ENCODE peak calls at places on chromosomes 2 and 18, in eight cellular contexts. M, B, L, O, X, F, R and G are unnamed samples.

GRCh38 chr2:110204408-110205385 is at the start of gene NPHP1:
- DNase-seq in R (peak), L (peak), X (peak), F (peak), M (peak), B (peak), O (peak), G (peak)

GRCh38 chr2:147442766-147443165 is 402.1 kb upstream of the ACVR2A start:
- DNase-seq in O (peak), B (no peak), F (no peak), R (no peak), M (no peak), L (no peak), X (no peak), G (no peak)

GRCh38 chr2:188291142-188291616 is 495 bp upstream of the GULP1 start:
- DNase-seq in X (no peak), B (no peak), R (no peak), M (no peak), L (no peak), F (no peak), O (no peak), G (no peak)

GRCh38 chr2:168992026-168992425 is 39.1 kb downstream of the ABCB11 start:
- DNase-seq in B (no peak), F (no peak), M (no peak), X (no peak), R (no peak), O (no peak), L (no peak), G (no peak)

GRCh38 chr2:241811209-241811951 is 2.4 kb downstream of the NEU4 start:
- DNase-seq in X (no peak), B (no peak), M (no peak), R (no peak), O (peak), F (no peak), L (no peak), G (no peak)

GRCh38 chr18:79519751-79520472 is 124.2 kb downstream of the NFATC1 start:
- DNase-seq in L (no peak), R (no peak), O (no peak), B (peak), F (no peak), M (no peak), X (no peak), G (no peak)

GRCh38 chr2:144219979-144220378 is 299.9 kb downstream of the ZEB2 start:
- DNase-seq in M (no peak), R (no peak), O (peak), X (no peak), B (no peak), L (no peak), F (no peak), G (no peak)

GRCh38 chr2:128984066-128984465 is 665.4 kb upstream of the HS6ST1 start:
- DNase-seq in B (no peak), F (no peak), O (no peak), M (no peak), X (no peak), L (no peak), R (no peak), G (no peak)

GRCh38 chr2:239085201-239085992 is 237.5 kb downstream of the TWIST2 start:
- DNase-seq in O (no peak), B (no peak), R (no peak), X (no peak), L (no peak), M (no peak), F (no peak), G (no peak)

GRCh38 chr18:12014091-12014490 is 32.8 kb downstream of the IMPA2 start:
- DNase-seq in M (no peak), R (no peak), B (no peak), O (no peak), F (no peak), L (no peak), X (no peak), G (no peak)

GRCh38 chr2:119364798-119365197 is 1.8 kb downstream of the C2orf76 start:
- DNase-seq in L (no peak), X (no peak), M (no peak), O (no peak), F (no peak), R (no peak), B (no peak), G (no peak)

GRCh38 chr2:177688844-177689243 is 296.3 kb downstream of the AGPS start:
- DNase-seq in L (no peak), B (no peak), F (no peak), X (no peak), R (no peak), O (no peak), M (no peak), G (no peak)

GRCh38 chr2:204608261-204608660 is 63.0 kb downstream of the PARD3B start:
- DNase-seq in B (no peak), R (no peak), O (peak), M (no peak), F (no peak), L (no peak), X (no peak), G (no peak)

GRCh38 chr18:34633368-34633767 is 76.7 kb upstream of the DTNA start:
- DNase-seq in O (no peak), B (no peak), L (no peak), R (no peak), X (no peak), F (no peak), M (no peak), G (no peak)

GRCh38 chr2:49241991-49242390 is 87.7 kb upstream of the FSHR start:
- DNase-seq in R (no peak), F (no peak), O (no peak), M (no peak), B (no peak), L (no peak), X (no peak), G (no peak)

GRCh38 chr2:6909431-6910385 is 7.5 kb upstream of the RNF144A start:
- DNase-seq in F (no peak), X (no peak), O (no peak), B (no peak), M (no peak), L (peak), R (peak), G (no peak)

GRCh38 chr2:237884681-237885080 is 25.3 kb downstream of the RAMP1 start:
- DNase-seq in R (no peak), X (no peak), L (no peak), B (no peak), O (no peak), M (no peak), F (no peak), G (no peak)

GRCh38 chr18:51009071-51009470 is 20.9 kb upstream of the SMAD4 start:
- DNase-seq in B (no peak), R (no peak), M (no peak), F (no peak), X (no peak), L (no peak), O (no peak), G (no peak)

GRCh38 chr2:210169871-210170441 is 1.3 kb downstream of the KANSL1L start:
- DNase-seq in X (no peak), O (peak), B (no peak), L (peak), M (peak), F (no peak), R (no peak), G (no peak)

GRCh38 chr2:126886201-126886905 is 12.3 kb upstream of the TEX51 start:
- DNase-seq in X (peak), O (peak), B (no peak), F (peak), M (peak), L (peak), R (peak), G (peak)

GRCh38 chr2:98775146-98775988 is 44.4 kb upstream of the MGAT4A start:
- DNase-seq in F (no peak), R (no peak), L (no peak), O (no peak), X (no peak), B (no peak), M (no peak), G (no peak)

GRCh38 chr2:28981620-28982371 is 698 bp downstream of the TOGARAM2 start:
- DNase-seq in R (no peak), F (no peak), M (no peak), O (peak), L (no peak), X (no peak), B (no peak), G (no peak)

GRCh38 chr2:30769891-30770462 is 37.3 kb downstream of the CAPN13 start:
- DNase-seq in B (no peak), L (no peak), F (no peak), R (no peak), M (no peak), X (no peak), O (no peak), G (no peak)

GRCh38 chr2:147355706-147356105 is 489.1 kb upstream of the ACVR2A start:
- DNase-seq in B (no peak), F (no peak), R (no peak), M (no peak), L (no peak), X (no peak), O (no peak), G (no peak)

GRCh38 chr2:168699834-168700417 is 102.5 kb upstream of the NOSTRIN start:
- DNase-seq in B (no peak), X (no peak), F (no peak), O (peak), M (no peak), L (no peak), R (no peak), G (no peak)

GRCh38 chr18:13137041-13137938 is 81.3 kb upstream of the LDLRAD4 start:
- DNase-seq in B (peak), R (peak), M (no peak), L (peak), O (peak), X (peak), F (no peak), G (peak)

GRCh38 chr18:54775686-54776085 is 52.6 kb upstream of the RAB27B start:
- DNase-seq in B (no peak), L (no peak), O (peak), R (no peak), M (peak), F (peak), X (no peak), G (no peak)

GRCh38 chr18:47749195-47749973 is 181.1 kb downstream of the SMAD2 start:
- DNase-seq in B (peak), O (peak), R (peak), M (peak), F (peak), X (peak), L (peak), G (peak)

GRCh38 chr2:223096571-223096970 is 44.6 kb downstream of the KCNE4 start:
- DNase-seq in B (no peak), F (no peak), L (no peak), M (no peak), O (peak), R (no peak), X (no peak), G (no peak)

GRCh38 chr2:134097740-134098139 is 156.1 kb upstream of the MGAT5 start:
- DNase-seq in X (no peak), F (no peak), O (no peak), M (no peak), L (no peak), R (no peak), B (no peak), G (no peak)

GRCh38 chr2:235946590-235946989 is 221.6 kb downstream of the GBX2 start:
- DNase-seq in L (no peak), O (no peak), R (no peak), X (no peak), F (no peak), M (no peak), B (no peak), G (no peak)

GRCh38 chr2:126372406-126372805 is 283.6 kb upstream of the GYPC start:
- DNase-seq in F (no peak), R (no peak), L (no peak), M (no peak), O (no peak), B (no peak), X (no peak), G (no peak)

GRCh38 chr2:158024288-158024898 is 77.3 kb upstream of the UPP2 start:
- DNase-seq in B (no peak), X (peak), O (peak), M (peak), F (no peak), L (peak), R (peak), G (peak)

GRCh38 chr2:47767880-47768609 is 14.9 kb upstream of the MSH6 start:
- DNase-seq in O (peak), B (peak), X (peak), R (peak), F (peak), M (peak), L (no peak), G (peak)